ENCODE peak calls at places on chromosomes 16 and 17, in seven cellular contexts. Q is GM10248, E is GM12864, N is glutamatergic neuron, V is AG09319, T is right lobe of liver, L is nephron progenitor cell. B is an unnamed sample.

GRCh38 chr16:13036600-13036999 is 135.2 kb downstream of the SHISA9 start:
- DNase-seq in N (no peak), V (no peak), E (no peak), L (peak; percentile 88), T (peak; percentile 38), Q (no peak), B (no peak)

GRCh38 chr17:57132663-57133062 is 47.6 kb downstream of the AKAP1 start:
- DNase-seq in Q (no peak), L (no peak), E (no peak), V (no peak), T (no peak), N (no peak), B (no peak)

GRCh38 chr16:48526058-48526957 is 83.7 kb downstream of the N4BP1 start:
- DNase-seq in V (no peak), Q (peak; percentile 73), L (no peak), T (peak; percentile 70), E (peak; percentile 38), N (no peak), B (peak; percentile 69)

GRCh38 chr16:54546481-54546880 is 259.9 kb upstream of the IRX3 start:
- DNase-seq in Q (no peak), N (no peak), E (no peak), T (no peak), L (no peak), V (no peak), B (no peak)

GRCh38 chr17:64115871-64116534 is 13.9 kb downstream of the ERN1 start:
- DNase-seq in Q (no peak), V (no peak), L (no peak), N (no peak), T (no peak), E (no peak), B (no peak)

GRCh38 chr16:54351171-54351570 is 64.6 kb upstream of the IRX3 start:
- DNase-seq in E (no peak), L (no peak), N (no peak), V (no peak), T (no peak), Q (no peak), B (no peak)

GRCh38 chr17:74639704-74640142 is 16.2 kb upstream of the CD300E start:
- DNase-seq in V (no peak), T (no peak), E (no peak), N (no peak), L (no peak), Q (peak; percentile 43), B (no peak)

GRCh38 chr17:48961516-48962233 is 6.7 kb downstream of the GIP start:
- DNase-seq in T (no peak), N (no peak), V (no peak), Q (no peak), L (peak; percentile 38), E (no peak), B (no peak)

GRCh38 chr17:31907342-31907975 is 6.0 kb upstream of the UTP6 start:
- DNase-seq in T (no peak), V (no peak), L (no peak), Q (no peak), E (no peak), N (no peak), B (no peak)

GRCh38 chr16:74608944-74609343 is 2.0 kb upstream of the GLG1 start:
- DNase-seq in T (no peak), V (no peak), N (no peak), Q (no peak), L (no peak), E (no peak), B (no peak)

GRCh38 chr17:16352303-16352837 is 899 bp downstream of the CENPV start:
- DNase-seq in L (peak; percentile 71), N (peak; percentile 88), E (no peak), T (peak; percentile 76), V (no peak), Q (peak; percentile 49), B (peak; percentile 77)

GRCh38 chr16:49457196-49457595 is 83.6 kb downstream of the C16orf78 start:
- DNase-seq in L (no peak), Q (no peak), E (no peak), N (no peak), T (no peak), V (no peak), B (peak; percentile 33)

GRCh38 chr17:4934173-4934979 is 2.3 kb downstream of the GP1BA start:
- DNase-seq in V (no peak), E (no peak), T (peak; percentile 53), Q (peak; percentile 46), N (no peak), L (peak; percentile 35), B (no peak)

GRCh38 chr17:57954421-57955182 is 610 bp downstream of the CUEDC1 start:
- DNase-seq in V (no peak), T (peak; percentile 60), E (no peak), L (peak; percentile 86), N (peak; percentile 71), Q (no peak), B (peak; percentile 79)

GRCh38 chr17:27496005-27496404 is 39.8 kb downstream of the KSR1 start:
- DNase-seq in T (no peak), L (no peak), N (no peak), Q (peak; percentile 45), V (no peak), E (no peak), B (no peak)

GRCh38 chr17:55348749-55349354 is 72.8 kb downstream of the MMD start:
- DNase-seq in V (peak; percentile 10), E (peak; percentile 5), L (peak; percentile 53), T (peak; percentile 38), N (peak; percentile 45), Q (peak; percentile 37), B (no peak)

GRCh38 chr17:17819561-17819995 is 17.2 kb downstream of the SREBF1 start:
- DNase-seq in E (no peak), L (no peak), T (peak; percentile 91), V (peak; percentile 61), N (peak; percentile 63), Q (peak; percentile 89), B (peak; percentile 89)

GRCh38 chr17:76024353-76024752 is 2.8 kb downstream of the EVPL start:
- DNase-seq in V (no peak), Q (no peak), T (no peak), N (no peak), L (no peak), E (no peak), B (no peak)

GRCh38 chr17:76027159-76027839 is at the start of gene EVPL:
- DNase-seq in V (no peak), L (no peak), E (no peak), T (no peak), N (no peak), Q (no peak), B (no peak)

GRCh38 chr17:76023900-76024237 is 3.2 kb downstream of the EVPL start:
- DNase-seq in T (no peak), Q (no peak), E (no peak), L (no peak), V (no peak), N (no peak), B (no peak)

GRCh38 chr17:76025294-76025693 is 1.8 kb downstream of the EVPL start:
- DNase-seq in Q (no peak), V (no peak), N (no peak), L (no peak), T (no peak), E (no peak), B (no peak)

DNA sequence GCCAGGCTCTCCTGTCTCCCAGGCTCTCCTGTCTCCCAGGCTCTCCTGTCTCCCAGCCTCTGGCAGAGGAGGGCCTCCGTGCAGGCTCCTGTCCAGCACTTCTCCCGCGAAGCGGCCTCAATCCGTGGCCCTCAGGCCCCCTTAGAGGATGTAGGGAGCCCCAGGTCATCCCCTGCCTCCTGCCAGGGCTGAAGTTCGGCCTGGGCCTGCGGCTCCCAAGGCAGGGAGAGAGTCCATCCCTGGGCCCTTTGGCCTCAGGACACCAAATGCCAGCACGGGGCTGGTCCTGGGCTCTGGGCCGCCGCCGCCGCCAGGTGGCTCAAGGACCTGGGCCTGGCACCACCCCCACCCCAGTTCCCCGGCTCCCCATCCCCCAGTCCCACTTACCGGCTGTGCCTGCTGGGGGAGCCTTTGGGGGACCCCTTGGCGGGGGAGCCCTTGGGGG is 370 bp downstream of the EVPL start:
- DNase-seq in Q (no peak), V (no peak), N (no peak), L (no peak), E (no peak), T (no peak), B (no peak)
- TF ChIP-seq CTCF in Q (no peak), V (no peak), N (no peak), L (no peak), E (no peak), T (no peak), B (no peak)

DNA sequence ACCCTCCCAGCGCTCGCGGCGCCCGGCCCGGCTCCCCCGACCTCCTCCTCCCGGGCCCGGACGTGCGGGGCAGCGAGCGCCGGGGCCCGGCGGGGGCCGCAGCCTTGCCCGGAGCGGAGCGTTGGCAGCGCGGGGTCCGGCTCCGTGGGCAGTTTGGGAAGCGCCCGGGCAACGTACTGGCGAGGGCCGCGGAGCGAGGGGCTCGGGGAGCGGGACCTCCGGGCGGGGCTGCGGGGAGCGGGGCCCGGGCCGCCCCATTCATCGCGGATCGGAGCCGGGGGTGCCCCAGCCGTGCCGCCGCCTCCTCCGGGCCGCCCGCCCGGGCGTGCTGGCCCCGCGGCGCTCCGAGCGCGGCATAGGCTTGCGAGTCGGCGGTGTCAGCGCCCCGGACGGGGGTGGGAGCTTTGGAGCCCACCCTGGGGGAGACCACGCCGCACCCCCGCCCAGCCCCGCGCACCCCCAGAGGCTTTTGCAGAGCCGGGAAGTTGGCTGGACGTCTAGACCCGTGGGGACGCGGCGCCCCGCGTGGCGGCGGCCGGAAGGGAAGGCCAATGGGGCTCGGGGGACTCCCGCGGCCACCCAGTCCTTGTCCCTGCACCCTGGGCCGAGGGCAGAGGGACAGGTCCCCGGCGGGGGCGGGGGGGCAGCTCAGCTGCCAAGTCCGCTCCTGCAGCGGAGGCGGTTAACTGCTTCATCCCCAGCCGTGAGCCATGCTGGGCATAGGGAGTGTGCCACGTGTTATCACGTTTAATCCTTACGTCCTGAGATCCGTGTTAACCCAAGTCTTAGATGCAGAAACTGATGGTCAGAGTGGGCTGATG is 852 bp downstream of the ZNF469 start:
- DNase-seq in E (no peak), N (peak; percentile 56), T (peak; percentile 39), V (peak; percentile 27), L (peak; percentile 60), Q (no peak), B (peak; percentile 80)
- TF ChIP-seq CTCF in E (peak; percentile 15), N (no peak), T (peak; percentile 32), V (peak; percentile 70), L (peak; percentile 41), Q (peak; percentile 17), B (peak; percentile 63)

DNA sequence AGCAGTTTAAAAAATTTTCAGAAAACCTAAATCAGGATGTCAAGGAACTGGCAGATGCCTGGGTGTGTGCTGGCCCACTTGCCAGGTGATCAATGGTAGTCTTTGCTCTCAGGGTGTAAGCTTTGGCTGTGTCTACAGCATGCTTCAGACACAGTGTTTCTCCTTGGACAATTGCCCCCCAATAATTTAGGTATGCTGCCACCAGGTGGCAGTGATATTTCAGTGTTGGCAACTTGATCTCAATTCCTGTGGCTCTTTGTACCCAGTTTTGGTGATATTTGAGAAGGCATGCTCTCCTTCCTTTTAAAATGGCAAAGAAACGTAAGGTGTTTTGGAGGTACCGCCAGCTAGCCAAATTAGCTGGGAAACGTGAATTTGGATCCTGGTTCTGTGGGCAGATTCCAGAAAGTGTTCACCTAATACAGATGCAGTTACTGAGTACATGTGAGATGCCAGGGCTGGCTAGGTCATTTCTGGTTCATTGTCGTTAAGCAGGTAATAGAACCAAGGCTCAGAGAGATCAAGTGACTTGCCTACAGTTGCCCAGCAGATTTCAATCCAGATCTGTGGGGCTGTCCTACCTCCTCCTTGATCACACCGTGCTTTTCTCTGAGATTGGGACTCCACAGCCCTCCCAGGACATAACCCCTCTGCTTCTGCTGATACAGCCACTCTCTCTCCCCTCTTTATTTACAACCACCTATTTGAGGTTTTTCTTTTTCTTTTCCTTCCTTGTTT is 155.6 kb upstream of the PLCG2 start:
- DNase-seq in N (no peak), E (peak; percentile 34), L (peak; percentile 32), Q (peak; percentile 66), T (no peak), V (no peak), B (no peak)
- TF ChIP-seq CTCF in N (peak; percentile 61), E (peak; percentile 60), L (peak; percentile 42), Q (peak; percentile 73), T (peak; percentile 77), V (peak; percentile 58), B (peak; percentile 70)

GRCh38 chr17:82372063-82372590 is 562 bp downstream of the UTS2R start:
- DNase-seq in V (no peak), T (no peak), Q (no peak), N (no peak), L (no peak), E (no peak), B (no peak)
- TF ChIP-seq CTCF in V (no peak), T (no peak), Q (no peak), N (no peak), L (no peak), E (no peak), B (no peak)